ENCODE peak calls at places on chromosomes 12 and 14, in six cellular contexts. B is T47D; Y is naive B cell; S is astrocyte of the spinal cord; M is mucosa of gallbladder; V is stimulated activated CD4-positive, alpha-beta T cell treated with anti-CD3 and anti-CD28 coated beads, Interleukin-1b, Interleukin-23, amount 100 ng/mL, for 4 hours. O is an unnamed sample.

GRCh38 chr14:80565001-80565400 is 353.7 kb upstream of the DIO2 start:
- DNase-seq in S (no peak), M (no peak), V (no peak), B (no peak), Y (no peak), O (no peak)

GRCh38 chr12:9244894-9245293 is 36.7 kb upstream of the PZP start:
- DNase-seq in V (peak), B (no peak), M (no peak), S (no peak), Y (no peak), O (peak)

GRCh38 chr12:64730585-64730964 is 28.6 kb downstream of the GNS start:
- DNase-seq in M (no peak), B (no peak), Y (no peak), S (no peak), V (no peak), O (no peak)

GRCh38 chr14:77882098-77882497 is 82.2 kb downstream of the ADCK1 start:
- DNase-seq in V (no peak), B (peak), Y (no peak), M (no peak), S (no peak), O (no peak)

GRCh38 chr12:101594700-101595099 is at the start of gene MYBPC1:
- DNase-seq in B (no peak), V (no peak), M (no peak), Y (no peak), S (no peak), O (no peak)

GRCh38 chr14:75424496-75424895 is 3.3 kb upstream of the JDP2 start:
- DNase-seq in M (no peak), V (no peak), Y (no peak), S (no peak), B (no peak), O (no peak)

GRCh38 chr14:92105845-92106094 is 612 bp downstream of the ATXN3 start:
- DNase-seq in S (no peak), B (peak), Y (no peak), M (peak), V (no peak), O (no peak)

GRCh38 chr14:94317259-94317658 is 5.9 kb downstream of the SERPINA6 start:
- DNase-seq in Y (no peak), M (peak), B (peak), S (no peak), V (no peak), O (no peak)

GRCh38 chr12:48183876-48184548 is 568 bp downstream of the CCDC184 start:
- DNase-seq in M (no peak), B (no peak), Y (no peak), V (no peak), S (no peak), O (no peak)

GRCh38 chr12:46187023-46187422 is 81.8 kb downstream of the SLC38A1 start:
- DNase-seq in S (peak), V (no peak), M (peak), B (no peak), Y (no peak), O (no peak)

GRCh38 chr12:106736051-106736957 is 38.2 kb upstream of the RIC8B start:
- DNase-seq in S (no peak), M (no peak), B (peak), Y (no peak), V (no peak), O (no peak)

GRCh38 chr14:33564774-33565630 is 385.9 kb downstream of the EGLN3 start:
- DNase-seq in B (no peak), M (no peak), Y (no peak), S (peak), V (no peak), O (no peak)

GRCh38 chr14:32968972-32969544 is 30.4 kb downstream of the NPAS3 start:
- DNase-seq in M (no peak), V (no peak), Y (no peak), B (no peak), S (no peak), O (no peak)

GRCh38 chr14:37711499-37712475 is 116.4 kb downstream of the TTC6 start:
- DNase-seq in Y (no peak), M (no peak), B (no peak), S (no peak), V (no peak), O (no peak)

GRCh38 chr12:49885663-49886461 is 17.8 kb downstream of the FAIM2 start:
- DNase-seq in Y (no peak), V (no peak), M (no peak), B (no peak), S (no peak), O (no peak)

GRCh38 chr14:57420986-57421385 is 30.6 kb downstream of the NAA30 start:
- DNase-seq in V (no peak), S (no peak), M (no peak), B (no peak), Y (no peak), O (no peak)

GRCh38 chr14:67187826-67188225 is 1.4 kb upstream of the GARIN2 start:
- DNase-seq in B (peak), M (peak), V (no peak), S (peak), Y (no peak), O (no peak)

GRCh38 chr12:2016862-2017723 is 12.8 kb upstream of the DCP1B start:
- DNase-seq in M (no peak), Y (no peak), V (no peak), S (no peak), B (no peak), O (no peak)

GRCh38 chr12:15495742-15496141 is 173.4 kb downstream of the PTPRO start:
- DNase-seq in B (no peak), M (no peak), S (no peak), Y (no peak), V (no peak), O (no peak)

GRCh38 chr12:132268674-132269073 is 60.7 kb downstream of the GALNT9 start:
- DNase-seq in B (no peak), M (no peak), Y (no peak), V (no peak), S (no peak), O (no peak)

GRCh38 chr12:20489645-20490044 is 121.3 kb downstream of the PDE3A start:
- DNase-seq in B (no peak), V (no peak), S (no peak), M (no peak), Y (no peak), O (no peak)

GRCh38 chr14:41000350-41000749 is 606.3 kb upstream of the LRFN5 start:
- DNase-seq in S (no peak), M (no peak), Y (no peak), V (no peak), B (no peak), O (no peak)